ENCODE peak calls at places on chromosomes 6 and 20, in nine cellular contexts. E, R, Z, X, F, T, H, W and U are unnamed samples.
A peak's percentile ranks its signal among the peaks of the same experiment; 100 is the strongest.

GRCh38 chr20:38806855-38807655 is 1.6 kb downstream of the PPP1R16B start:
- DNase-seq in E (peak; percentile 19), Z (no peak), H (no peak), F (peak; percentile 42), W (no peak), T (peak; percentile 83), R (no peak), X (peak; percentile 12), U (peak; percentile 10)

GRCh38 chr6:144346719-144347446 is 61.7 kb downstream of the UTRN start:
- DNase-seq in X (no peak), H (peak; percentile 71), R (no peak), T (no peak), Z (peak; percentile 68), E (no peak), W (no peak), F (no peak), U (peak; percentile 83)

GRCh38 chr6:170410241-170410640 is 103.7 kb downstream of the FAM120B start:
- DNase-seq in W (no peak), T (no peak), X (no peak), Z (no peak), R (no peak), F (no peak), E (no peak), H (no peak), U (no peak)

GRCh38 chr6:45488884-45489283 is 111.2 kb upstream of the SUPT3H start:
- DNase-seq in H (no peak), F (no peak), W (no peak), X (no peak), Z (no peak), E (no peak), T (no peak), R (no peak), U (no peak)

GRCh38 chr6:136524936-136525413 is 25.2 kb downstream of the MAP7 start:
- DNase-seq in T (no peak), F (no peak), E (no peak), X (no peak), R (no peak), W (no peak), Z (no peak), H (no peak), U (no peak)

GRCh38 chr6:154653853-154654252 is 79.4 kb upstream of the SCAF8 start:
- DNase-seq in E (no peak), W (no peak), H (peak; percentile 81), T (no peak), R (no peak), X (no peak), Z (peak; percentile 49), F (no peak), U (peak; percentile 50)

GRCh38 chr6:113690255-113690956 is 166.7 kb upstream of the MARCKS start:
- DNase-seq in T (no peak), Z (peak; percentile 60), W (peak; percentile 80), F (no peak), H (peak; percentile 93), E (no peak), X (no peak), R (no peak), U (peak; percentile 73)

GRCh38 chr6:56840467-56841371 is 114.2 kb upstream of the BEND6 start:
- DNase-seq in F (no peak), H (peak; percentile 84), R (no peak), T (no peak), W (no peak), Z (peak; percentile 65), X (no peak), E (no peak), U (peak; percentile 58)

GRCh38 chr6:36378936-36379335 is 8.5 kb downstream of the ETV7 start:
- DNase-seq in R (no peak), Z (no peak), E (no peak), X (no peak), W (no peak), T (no peak), F (no peak), H (no peak), U (no peak)

GRCh38 chr6:39496951-39497350 is 174.4 kb upstream of the KCNK16 start:
- DNase-seq in T (no peak), H (peak; percentile 12), X (no peak), Z (no peak), W (no peak), E (no peak), F (no peak), R (no peak), U (peak; percentile 38)

GRCh38 chr20:41392871-41393704 is 26.5 kb upstream of the EMILIN3 start:
- DNase-seq in X (no peak), Z (no peak), F (no peak), W (no peak), E (no peak), R (no peak), T (no peak), H (no peak), U (no peak)

GRCh38 chr20:32509639-32510066 is 75.5 kb downstream of the NOL4L start:
- DNase-seq in R (no peak), X (no peak), F (peak; percentile 51), H (peak; percentile 11), W (no peak), T (no peak), E (peak; percentile 51), Z (no peak), U (no peak)

GRCh38 chr20:11880694-11881093 is 37.0 kb upstream of the BTBD3 start:
- DNase-seq in E (no peak), X (no peak), R (no peak), F (no peak), H (no peak), T (no peak), Z (no peak), W (no peak), U (no peak)

GRCh38 chr6:76866091-76866490 is 597.2 kb downstream of the HTR1B start:
- DNase-seq in H (no peak), Z (no peak), E (no peak), F (no peak), T (no peak), X (no peak), W (no peak), R (no peak), U (no peak)

GRCh38 chr20:59318803-59319202 is 18.4 kb downstream of the EDN3 start:
- DNase-seq in R (no peak), X (no peak), H (no peak), T (no peak), F (no peak), Z (no peak), E (no peak), W (no peak), U (no peak)

GRCh38 chr6:21438986-21439352 is 154.6 kb upstream of the SOX4 start:
- DNase-seq in W (no peak), E (no peak), H (peak; percentile 19), F (no peak), R (no peak), Z (no peak), T (no peak), X (no peak), U (no peak)

GRCh38 chr20:6473197-6473596 is 294.3 kb upstream of the BMP2 start:
- DNase-seq in W (no peak), X (no peak), F (no peak), E (no peak), T (no peak), H (peak; percentile 2), Z (no peak), R (no peak), U (no peak)

GRCh38 chr20:10611357-10611756 is 62.4 kb downstream of the JAG1 start:
- DNase-seq in X (no peak), E (no peak), R (peak; percentile 47), F (no peak), H (peak; percentile 73), T (no peak), Z (peak; percentile 57), W (no peak), U (peak; percentile 36)

GRCh38 chr20:55052464-55052863 is 577.1 kb downstream of the DOK5 start:
- DNase-seq in F (no peak), H (no peak), T (no peak), E (no peak), X (no peak), R (no peak), W (no peak), Z (no peak), U (no peak)

GRCh38 chr20:54123587-54124180 is 50.1 kb downstream of the CYP24A1 start:
- DNase-seq in W (no peak), Z (peak; percentile 52), F (no peak), R (peak; percentile 91), H (peak; percentile 98), X (no peak), E (no peak), T (no peak), U (peak; percentile 72)

GRCh38 chr20:38452880-38453624 is 17.9 kb upstream of the SNHG17 start:
- DNase-seq in F (no peak), T (no peak), X (no peak), W (no peak), Z (peak; percentile 32), H (peak; percentile 69), E (no peak), R (no peak), U (peak; percentile 44)

GRCh38 chr20:63094767-63095499 is 88.2 kb upstream of the BHLHE23 start:
- DNase-seq in W (no peak), H (no peak), Z (no peak), T (peak; percentile 44), R (no peak), X (no peak), F (no peak), E (no peak), U (no peak)

GRCh38 chr20:24379116-24379927 is 90.1 kb upstream of the SYNDIG1 start:
- DNase-seq in R (no peak), H (peak; percentile 56), Z (no peak), E (no peak), F (no peak), X (no peak), W (no peak), T (no peak), U (peak; percentile 72)

GRCh38 chr20:63290677-63291472 is 2.1 kb upstream of the COL20A1 start:
- DNase-seq in H (peak; percentile 14), X (no peak), F (peak; percentile 64), T (no peak), Z (peak; percentile 91), R (peak; percentile 88), E (peak; percentile 32), W (no peak), U (peak; percentile 92)

GRCh38 chr20:62409935-62410741 is 3.1 kb upstream of the CABLES2 start:
- DNase-seq in X (no peak), Z (peak; percentile 51), T (no peak), W (peak; percentile 45), E (no peak), F (peak; percentile 28), H (peak; percentile 12), R (peak; percentile 85), U (peak; percentile 52)

GRCh38 chr6:26472549-26473245 is 14.9 kb downstream of the BTN2A1 start:
- DNase-seq in F (no peak), H (no peak), E (no peak), R (no peak), Z (no peak), T (no peak), W (no peak), X (no peak), U (no peak)

GRCh38 chr20:31710423-31711250 is 12.0 kb downstream of the BCL2L1 start:
- DNase-seq in H (no peak), R (no peak), F (no peak), Z (no peak), W (no peak), T (no peak), X (no peak), E (no peak), U (no peak)